ENCODE peak calls at places on chromosomes 1 and 21, in seven cellular contexts. One of them, this sample, is unnamed. For H3K27me3, the result is how much of the 10 kb centered on the place peaks cover.

GRCh38 chr1:93715529-93716126 is 34.0 kb upstream of the BCAR3 start:
- DNase-seq in H1: no peak
- DNase-seq in upper lobe of right lung: peak
- DNase-seq in cardiac muscle cell: no peak
- DNase-seq in uterus: no peak
- DNase-seq in ovary: no peak
- DNase-seq in heart right ventricle: no peak
- DNase-seq in this sample: no peak

GRCh38 chr1:11407301-11407994 is 71.5 kb upstream of the DISP3 start:
- DNase-seq in heart right ventricle: no peak
- DNase-seq in cardiac muscle cell: no peak
- DNase-seq in ovary: no peak
- DNase-seq in uterus: no peak
- DNase-seq in upper lobe of right lung: no peak
- DNase-seq in H1: no peak
- DNase-seq in this sample: no peak

GRCh38 chr1:183248989-183249691 is 63.1 kb downstream of the LAMC2 start:
- DNase-seq in cardiac muscle cell: no peak
- DNase-seq in uterus: no peak
- DNase-seq in heart right ventricle: no peak
- DNase-seq in ovary: no peak
- DNase-seq in H1: no peak
- DNase-seq in upper lobe of right lung: no peak
- DNase-seq in this sample: no peak

GRCh38 chr1:40003156-40004093 is 37.1 kb upstream of the CAP1 start:
- DNase-seq in upper lobe of right lung: no peak
- DNase-seq in H1: no peak
- DNase-seq in cardiac muscle cell: no peak
- DNase-seq in uterus: no peak
- DNase-seq in heart right ventricle: no peak
- DNase-seq in ovary: no peak
- DNase-seq in this sample: no peak

GRCh38 chr1:7922301-7922700 is 18.3 kb downstream of the TNFRSF9 start:
- DNase-seq in ovary: no peak
- DNase-seq in heart right ventricle: no peak
- DNase-seq in H1: no peak
- DNase-seq in uterus: no peak
- DNase-seq in upper lobe of right lung: no peak
- DNase-seq in cardiac muscle cell: peak
- DNase-seq in this sample: no peak

GRCh38 chr1:53074313-53075154 is 12.5 kb downstream of the PODN start:
- DNase-seq in heart right ventricle: peak
- DNase-seq in upper lobe of right lung: peak
- DNase-seq in ovary: no peak
- DNase-seq in H1: no peak
- DNase-seq in uterus: no peak
- DNase-seq in cardiac muscle cell: no peak
- DNase-seq in this sample: peak

GRCh38 chr1:245216356-245217110 is 61.7 kb downstream of the KIF26B start:
- DNase-seq in upper lobe of right lung: no peak
- DNase-seq in heart right ventricle: no peak
- DNase-seq in ovary: no peak
- DNase-seq in cardiac muscle cell: no peak
- DNase-seq in H1: no peak
- DNase-seq in uterus: no peak
- DNase-seq in this sample: no peak

GRCh38 chr21:39313457-39314154 is at the start of gene BRWD1:
- DNase-seq in ovary: peak
- DNase-seq in uterus: peak
- DNase-seq in H1: peak
- DNase-seq in upper lobe of right lung: peak
- DNase-seq in heart right ventricle: peak
- DNase-seq in cardiac muscle cell: peak
- DNase-seq in this sample: peak

GRCh38 chr1:46096269-46097148 is 35.9 kb downstream of the PIK3R3 start:
- DNase-seq in uterus: no peak
- DNase-seq in upper lobe of right lung: no peak
- DNase-seq in H1: no peak
- DNase-seq in ovary: no peak
- DNase-seq in heart right ventricle: no peak
- DNase-seq in cardiac muscle cell: no peak
- DNase-seq in this sample: no peak

GRCh38 chr21:25638634-25639166 is 358 bp upstream of the JAM2 start:
- DNase-seq in upper lobe of right lung: no peak
- DNase-seq in ovary: no peak
- DNase-seq in uterus: no peak
- DNase-seq in cardiac muscle cell: peak
- DNase-seq in H1: no peak
- DNase-seq in heart right ventricle: no peak
- DNase-seq in this sample: no peak

GRCh38 chr1:212816567-212817278 is 25.0 kb downstream of the TATDN3 start:
- DNase-seq in heart right ventricle: no peak
- DNase-seq in uterus: no peak
- DNase-seq in H1: no peak
- DNase-seq in ovary: no peak
- DNase-seq in upper lobe of right lung: no peak
- DNase-seq in cardiac muscle cell: no peak
- DNase-seq in this sample: no peak

GRCh38 chr21:41678016-41678935 is 88.6 kb downstream of the RIPK4 start:
- DNase-seq in H1: no peak
- DNase-seq in cardiac muscle cell: no peak
- DNase-seq in upper lobe of right lung: peak
- DNase-seq in heart right ventricle: no peak
- DNase-seq in uterus: no peak
- DNase-seq in ovary: no peak
- DNase-seq in this sample: no peak

GRCh38 chr1:193183019-193183643 is 3.3 kb downstream of the B3GALT2 start:
- DNase-seq in H1: no peak
- DNase-seq in ovary: no peak
- DNase-seq in cardiac muscle cell: peak
- DNase-seq in upper lobe of right lung: no peak
- DNase-seq in heart right ventricle: no peak
- DNase-seq in uterus: no peak
- DNase-seq in this sample: no peak

GRCh38 chr1:117678246-117678977 is 72.6 kb downstream of the TENT5C start:
- DNase-seq in upper lobe of right lung: no peak
- DNase-seq in uterus: no peak
- DNase-seq in heart right ventricle: no peak
- DNase-seq in H1: no peak
- DNase-seq in ovary: no peak
- DNase-seq in cardiac muscle cell: no peak
- DNase-seq in this sample: peak

GRCh38 chr21:44294391-44295162 is 5.3 kb upstream of the PFKL start:
- DNase-seq in upper lobe of right lung: no peak
- DNase-seq in cardiac muscle cell: peak
- DNase-seq in H1: no peak
- DNase-seq in ovary: peak
- DNase-seq in heart right ventricle: peak
- DNase-seq in uterus: peak
- DNase-seq in this sample: no peak

GRCh38 chr1:150696151-150696550 is 803 bp downstream of the GOLPH3L start:
- DNase-seq in heart right ventricle: no peak
- DNase-seq in cardiac muscle cell: no peak
- DNase-seq in H1: no peak
- DNase-seq in upper lobe of right lung: no peak
- DNase-seq in uterus: no peak
- DNase-seq in ovary: no peak
- DNase-seq in this sample: no peak

GRCh38 chr1:15424146-15424667 is 14.0 kb upstream of the CTRC start:
- DNase-seq in H1: no peak
- DNase-seq in cardiac muscle cell: no peak
- DNase-seq in heart right ventricle: no peak
- DNase-seq in uterus: no peak
- DNase-seq in upper lobe of right lung: no peak
- DNase-seq in ovary: no peak
- DNase-seq in this sample: peak

GRCh38 chr1:160590488-160590887 is 11.2 kb upstream of the CD84 start:
- DNase-seq in heart right ventricle: no peak
- DNase-seq in ovary: no peak
- DNase-seq in cardiac muscle cell: no peak
- DNase-seq in H1: no peak
- DNase-seq in uterus: no peak
- DNase-seq in upper lobe of right lung: no peak
- DNase-seq in this sample: no peak

GRCh38 chr1:12006167-12006921 is 13.0 kb upstream of the MIIP start:
- DNase-seq in cardiac muscle cell: no peak
- DNase-seq in ovary: no peak
- DNase-seq in upper lobe of right lung: no peak
- DNase-seq in uterus: no peak
- DNase-seq in H1: no peak
- DNase-seq in heart right ventricle: no peak
- DNase-seq in this sample: peak

GRCh38 chr1:21586222-21586621 is 77.0 kb downstream of the ALPL start:
- DNase-seq in ovary: no peak
- DNase-seq in uterus: no peak
- DNase-seq in H1: no peak
- DNase-seq in upper lobe of right lung: no peak
- DNase-seq in heart right ventricle: no peak
- DNase-seq in cardiac muscle cell: no peak
- DNase-seq in this sample: peak

GRCh38 chr1:204359131-204359473 is 627 bp downstream of the PLEKHA6 start:
- DNase-seq in heart right ventricle: no peak
- DNase-seq in cardiac muscle cell: no peak
- DNase-seq in H1: no peak
- DNase-seq in upper lobe of right lung: no peak
- DNase-seq in uterus: no peak
- DNase-seq in ovary: no peak
- DNase-seq in this sample: no peak

GRCh38 chr1:204361781-204362180 is 2.1 kb upstream of the PLEKHA6 start:
- DNase-seq in uterus: no peak
- DNase-seq in upper lobe of right lung: no peak
- DNase-seq in H1: no peak
- DNase-seq in ovary: no peak
- DNase-seq in heart right ventricle: no peak
- DNase-seq in cardiac muscle cell: no peak
- DNase-seq in this sample: peak

GRCh38 chr1:204361341-204361771 is 1.6 kb upstream of the PLEKHA6 start:
- DNase-seq in H1: no peak
- DNase-seq in ovary: no peak
- DNase-seq in heart right ventricle: no peak
- DNase-seq in cardiac muscle cell: peak
- DNase-seq in uterus: no peak
- DNase-seq in upper lobe of right lung: no peak
- DNase-seq in this sample: peak

GRCh38 chr1:204359474-204360255 is at the start of gene PLEKHA6:
- DNase-seq in cardiac muscle cell: peak
- DNase-seq in heart right ventricle: peak
- DNase-seq in H1: no peak
- DNase-seq in upper lobe of right lung: no peak
- DNase-seq in ovary: peak
- DNase-seq in uterus: no peak
- DNase-seq in this sample: peak

GRCh38 chr1:204360314-204360713 is 585 bp upstream of the PLEKHA6 start:
- DNase-seq in uterus: no peak
- DNase-seq in ovary: no peak
- DNase-seq in cardiac muscle cell: no peak
- DNase-seq in heart right ventricle: no peak
- DNase-seq in H1: no peak
- DNase-seq in upper lobe of right lung: no peak
- DNase-seq in this sample: no peak
- H3K4me3 ChIP-seq in uterus: no peak
- H3K4me3 ChIP-seq in ovary: no peak
- H3K4me3 ChIP-seq in cardiac muscle cell: no peak
- H3K4me3 ChIP-seq in heart right ventricle: no peak
- H3K4me3 ChIP-seq in H1: no peak
- H3K4me3 ChIP-seq in upper lobe of right lung: no peak
- H3K4me3 ChIP-seq in this sample: no peak

GRCh38 chr1:18380288-18380687 is 100.4 kb upstream of the KLHDC7A start:
- DNase-seq in uterus: no peak
- DNase-seq in heart right ventricle: no peak
- DNase-seq in H1: no peak
- DNase-seq in ovary: no peak
- DNase-seq in upper lobe of right lung: no peak
- DNase-seq in cardiac muscle cell: no peak
- DNase-seq in this sample: no peak
- H3K27me3 ChIP-seq in uterus: under half
- H3K27me3 ChIP-seq in heart right ventricle: under half
- H3K27me3 ChIP-seq in H1: under half
- H3K27me3 ChIP-seq in ovary: under half
- H3K27me3 ChIP-seq in upper lobe of right lung: under half
- H3K27me3 ChIP-seq in cardiac muscle cell: under half
- H3K27me3 ChIP-seq in this sample: under half

DNA sequence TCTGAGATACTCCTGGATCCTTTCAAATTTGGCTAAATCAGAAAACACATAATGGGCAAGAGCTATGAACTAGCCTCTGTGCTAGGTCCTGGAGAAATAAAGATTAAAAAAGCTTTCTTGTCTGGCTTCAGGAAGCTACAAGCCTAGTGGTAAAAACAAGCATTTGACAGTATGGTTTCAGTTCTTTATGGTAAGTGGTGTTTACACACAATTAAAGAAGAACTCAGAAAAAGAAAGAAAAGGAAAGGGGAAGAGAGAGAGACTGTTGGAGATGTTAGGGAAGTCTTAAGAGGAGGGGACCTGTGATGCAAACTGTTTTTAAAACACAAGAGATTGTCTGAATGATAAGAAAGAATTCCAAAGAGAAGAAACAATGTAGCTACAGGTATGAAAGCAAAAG is 1.8 kb downstream of the OR10J1 start:
- DNase-seq in uterus: no peak
- DNase-seq in heart right ventricle: no peak
- DNase-seq in upper lobe of right lung: no peak
- DNase-seq in H1: no peak
- DNase-seq in ovary: no peak
- DNase-seq in cardiac muscle cell: no peak
- DNase-seq in this sample: no peak
- H3K4me3 ChIP-seq in uterus: no peak
- H3K4me3 ChIP-seq in heart right ventricle: no peak
- H3K4me3 ChIP-seq in upper lobe of right lung: no peak
- H3K4me3 ChIP-seq in H1: no peak
- H3K4me3 ChIP-seq in ovary: no peak
- H3K4me3 ChIP-seq in cardiac muscle cell: no peak
- H3K4me3 ChIP-seq in this sample: no peak

GRCh38 chr1:165352442-165353293 is 3.8 kb downstream of the LMX1A start:
- DNase-seq in heart right ventricle: no peak
- DNase-seq in ovary: no peak
- DNase-seq in upper lobe of right lung: no peak
- DNase-seq in uterus: no peak
- DNase-seq in cardiac muscle cell: no peak
- DNase-seq in H1: no peak
- DNase-seq in this sample: peak
- H3K27me3 ChIP-seq in heart right ventricle: half or more
- H3K27me3 ChIP-seq in ovary: under half
- H3K27me3 ChIP-seq in upper lobe of right lung: half or more
- H3K27me3 ChIP-seq in uterus: under half
- H3K27me3 ChIP-seq in cardiac muscle cell: half or more
- H3K27me3 ChIP-seq in H1: half or more
- H3K27me3 ChIP-seq in this sample: half or more

This sample was measured in H7.